ENCODE peak calls at places on chromosomes 11 and 22, in nine cellular contexts. One of them, this sample, is unnamed. For H3K4me1, the result is how much of the 10 kb centered on the place peaks cover.

GRCh38 chr11:69411257-69411924 is 70.1 kb upstream of the LINC01488 start:
- DNase-seq in cardiac muscle cell: no peak
- DNase-seq in IMR-90: no peak
- DNase-seq in tibial artery: no peak
- DNase-seq in heart right ventricle: no peak
- DNase-seq in H1: no peak
- DNase-seq in body of pancreas: no peak
- DNase-seq in mammary epithelial cell: no peak
- DNase-seq in right atrium auricular region: no peak
- DNase-seq in this sample: no peak

GRCh38 chr11:122253541-122254317 is 137.7 kb upstream of the BLID start:
- DNase-seq in cardiac muscle cell: no peak
- DNase-seq in IMR-90: peak
- DNase-seq in tibial artery: no peak
- DNase-seq in heart right ventricle: no peak
- DNase-seq in H1: no peak
- DNase-seq in body of pancreas: peak
- DNase-seq in mammary epithelial cell: no peak
- DNase-seq in right atrium auricular region: no peak
- DNase-seq in this sample: peak

GRCh38 chr11:44629732-44630345 is 64.4 kb downstream of the CD82 start:
- DNase-seq in cardiac muscle cell: no peak
- DNase-seq in IMR-90: no peak
- DNase-seq in tibial artery: peak
- DNase-seq in heart right ventricle: no peak
- DNase-seq in H1: no peak
- DNase-seq in body of pancreas: no peak
- DNase-seq in mammary epithelial cell: no peak
- DNase-seq in right atrium auricular region: no peak
- DNase-seq in this sample: peak

GRCh38 chr11:125457814-125458343 is 38.2 kb downstream of the FEZ1 start:
- DNase-seq in cardiac muscle cell: peak
- DNase-seq in IMR-90: peak
- DNase-seq in tibial artery: peak
- DNase-seq in heart right ventricle: peak
- DNase-seq in H1: peak
- DNase-seq in body of pancreas: peak
- DNase-seq in mammary epithelial cell: no peak
- DNase-seq in right atrium auricular region: peak
- DNase-seq in this sample: peak

GRCh38 chr22:26852176-26852575 is 194.8 kb downstream of the MIAT start:
- DNase-seq in cardiac muscle cell: peak
- DNase-seq in IMR-90: no peak
- DNase-seq in tibial artery: no peak
- DNase-seq in heart right ventricle: no peak
- DNase-seq in H1: peak
- DNase-seq in body of pancreas: no peak
- DNase-seq in mammary epithelial cell: no peak
- DNase-seq in right atrium auricular region: peak
- DNase-seq in this sample: peak

GRCh38 chr11:69171476-69171875 is 15.7 kb downstream of the SMIM38 start:
- DNase-seq in cardiac muscle cell: no peak
- DNase-seq in IMR-90: no peak
- DNase-seq in tibial artery: no peak
- DNase-seq in heart right ventricle: no peak
- DNase-seq in H1: no peak
- DNase-seq in body of pancreas: no peak
- DNase-seq in mammary epithelial cell: no peak
- DNase-seq in right atrium auricular region: no peak
- DNase-seq in this sample: no peak

GRCh38 chr11:110093407-110094297 is 460 bp downstream of the ZC3H12C start:
- DNase-seq in cardiac muscle cell: peak
- DNase-seq in IMR-90: peak
- DNase-seq in tibial artery: peak
- DNase-seq in heart right ventricle: peak
- DNase-seq in H1: peak
- DNase-seq in body of pancreas: peak
- DNase-seq in mammary epithelial cell: peak
- DNase-seq in right atrium auricular region: peak
- DNase-seq in this sample: peak

GRCh38 chr11:110728883-110729282 is 16.6 kb upstream of the ARHGAP20 start:
- DNase-seq in cardiac muscle cell: no peak
- DNase-seq in IMR-90: peak
- DNase-seq in tibial artery: no peak
- DNase-seq in heart right ventricle: no peak
- DNase-seq in H1: no peak
- DNase-seq in body of pancreas: no peak
- DNase-seq in mammary epithelial cell: no peak
- DNase-seq in right atrium auricular region: no peak
- DNase-seq in this sample: no peak

GRCh38 chr22:39727541-39727940 is 157.0 kb downstream of the CACNA1I start:
- DNase-seq in cardiac muscle cell: no peak
- DNase-seq in IMR-90: peak
- DNase-seq in tibial artery: peak
- DNase-seq in heart right ventricle: no peak
- DNase-seq in H1: peak
- DNase-seq in body of pancreas: no peak
- DNase-seq in mammary epithelial cell: no peak
- DNase-seq in right atrium auricular region: no peak
- DNase-seq in this sample: no peak

GRCh38 chr11:35787626-35788025 is 125.1 kb downstream of the TRIM44 start:
- DNase-seq in cardiac muscle cell: no peak
- DNase-seq in IMR-90: no peak
- DNase-seq in tibial artery: no peak
- DNase-seq in heart right ventricle: no peak
- DNase-seq in H1: no peak
- DNase-seq in body of pancreas: no peak
- DNase-seq in mammary epithelial cell: no peak
- DNase-seq in right atrium auricular region: no peak
- DNase-seq in this sample: no peak

GRCh38 chr11:69894126-69895047 is 75.2 kb upstream of the FGF3 start:
- DNase-seq in cardiac muscle cell: no peak
- DNase-seq in IMR-90: peak
- DNase-seq in tibial artery: no peak
- DNase-seq in heart right ventricle: no peak
- DNase-seq in H1: no peak
- DNase-seq in body of pancreas: no peak
- DNase-seq in mammary epithelial cell: peak
- DNase-seq in right atrium auricular region: no peak
- DNase-seq in this sample: no peak

GRCh38 chr11:78465169-78465942 is 47.7 kb upstream of the GAB2 start:
- DNase-seq in cardiac muscle cell: no peak
- DNase-seq in IMR-90: no peak
- DNase-seq in tibial artery: no peak
- DNase-seq in heart right ventricle: no peak
- DNase-seq in H1: no peak
- DNase-seq in body of pancreas: no peak
- DNase-seq in mammary epithelial cell: no peak
- DNase-seq in right atrium auricular region: no peak
- DNase-seq in this sample: no peak

GRCh38 chr22:31142285-31142684 is 2.0 kb upstream of the PLA2G3 start:
- DNase-seq in cardiac muscle cell: no peak
- DNase-seq in IMR-90: no peak
- DNase-seq in tibial artery: no peak
- DNase-seq in heart right ventricle: no peak
- DNase-seq in H1: no peak
- DNase-seq in body of pancreas: no peak
- DNase-seq in mammary epithelial cell: peak
- DNase-seq in right atrium auricular region: no peak
- DNase-seq in this sample: no peak

GRCh38 chr11:6530848-6531247 is 33.8 kb downstream of the DNHD1 start:
- DNase-seq in cardiac muscle cell: no peak
- DNase-seq in IMR-90: peak
- DNase-seq in tibial artery: no peak
- DNase-seq in heart right ventricle: no peak
- DNase-seq in H1: no peak
- DNase-seq in body of pancreas: no peak
- DNase-seq in mammary epithelial cell: no peak
- DNase-seq in right atrium auricular region: no peak
- DNase-seq in this sample: no peak

GRCh38 chr22:28951969-28952521 is 68.7 kb downstream of the ZNRF3 start:
- DNase-seq in cardiac muscle cell: no peak
- DNase-seq in IMR-90: peak
- DNase-seq in tibial artery: peak
- DNase-seq in heart right ventricle: no peak
- DNase-seq in H1: no peak
- DNase-seq in body of pancreas: peak
- DNase-seq in mammary epithelial cell: no peak
- DNase-seq in right atrium auricular region: no peak
- DNase-seq in this sample: peak

GRCh38 chr11:116605543-116605942 is 167.2 kb downstream of the BUD13 start:
- DNase-seq in cardiac muscle cell: peak
- DNase-seq in IMR-90: peak
- DNase-seq in tibial artery: no peak
- DNase-seq in heart right ventricle: no peak
- DNase-seq in H1: peak
- DNase-seq in body of pancreas: no peak
- DNase-seq in mammary epithelial cell: peak
- DNase-seq in right atrium auricular region: no peak
- DNase-seq in this sample: peak

GRCh38 chr11:96464695-96465307 is 75.0 kb downstream of the JRKL start:
- DNase-seq in cardiac muscle cell: peak
- DNase-seq in IMR-90: peak
- DNase-seq in tibial artery: no peak
- DNase-seq in heart right ventricle: no peak
- DNase-seq in H1: no peak
- DNase-seq in body of pancreas: no peak
- DNase-seq in mammary epithelial cell: peak
- DNase-seq in right atrium auricular region: no peak
- DNase-seq in this sample: peak

GRCh38 chr11:114058871-114059277 is 637 bp upstream of the ZBTB16 start:
- DNase-seq in cardiac muscle cell: no peak
- DNase-seq in IMR-90: no peak
- DNase-seq in tibial artery: peak
- DNase-seq in heart right ventricle: peak
- DNase-seq in H1: peak
- DNase-seq in body of pancreas: peak
- DNase-seq in mammary epithelial cell: no peak
- DNase-seq in right atrium auricular region: no peak
- DNase-seq in this sample: no peak
- H3K4me3 ChIP-seq in cardiac muscle cell: peak
- H3K4me3 ChIP-seq in IMR-90: no peak
- H3K4me3 ChIP-seq in tibial artery: peak
- H3K4me3 ChIP-seq in heart right ventricle: peak
- H3K4me3 ChIP-seq in H1: peak
- H3K4me3 ChIP-seq in body of pancreas: no peak
- H3K4me3 ChIP-seq in mammary epithelial cell: no peak
- H3K4me3 ChIP-seq in right atrium auricular region: peak
- H3K4me3 ChIP-seq in this sample: no peak

GRCh38 chr22:49926916-49927315 is 8.5 kb downstream of the CRELD2 start:
- DNase-seq in cardiac muscle cell: no peak
- DNase-seq in IMR-90: no peak
- DNase-seq in tibial artery: no peak
- DNase-seq in heart right ventricle: no peak
- DNase-seq in H1: no peak
- DNase-seq in body of pancreas: no peak
- DNase-seq in mammary epithelial cell: no peak
- DNase-seq in right atrium auricular region: no peak
- DNase-seq in this sample: no peak
- H3K4me1 ChIP-seq in cardiac muscle cell: under half
- H3K4me1 ChIP-seq in IMR-90: under half
- H3K4me1 ChIP-seq in tibial artery: under half
- H3K4me1 ChIP-seq in heart right ventricle: under half
- H3K4me1 ChIP-seq in H1: under half
- H3K4me1 ChIP-seq in body of pancreas: under half
- H3K4me1 ChIP-seq in mammary epithelial cell: under half
- H3K4me1 ChIP-seq in right atrium auricular region: under half
- H3K4me1 ChIP-seq in this sample: under half

GRCh38 chr11:2891901-2892214 is 6.3 kb upstream of the CDKN1C start:
- DNase-seq in cardiac muscle cell: no peak
- DNase-seq in IMR-90: peak
- DNase-seq in tibial artery: peak
- DNase-seq in heart right ventricle: peak
- DNase-seq in H1: no peak
- DNase-seq in body of pancreas: peak
- DNase-seq in mammary epithelial cell: no peak
- DNase-seq in right atrium auricular region: no peak
- DNase-seq in this sample: peak

GRCh38 chr11:2893935-2894334 is 8.4 kb upstream of the CDKN1C start:
- DNase-seq in cardiac muscle cell: no peak
- DNase-seq in IMR-90: no peak
- DNase-seq in tibial artery: no peak
- DNase-seq in heart right ventricle: no peak
- DNase-seq in H1: no peak
- DNase-seq in body of pancreas: no peak
- DNase-seq in mammary epithelial cell: no peak
- DNase-seq in right atrium auricular region: no peak
- DNase-seq in this sample: no peak

GRCh38 chr11:2891291-2891690 is 5.7 kb upstream of the CDKN1C start:
- DNase-seq in cardiac muscle cell: peak
- DNase-seq in IMR-90: no peak
- DNase-seq in tibial artery: no peak
- DNase-seq in heart right ventricle: no peak
- DNase-seq in H1: peak
- DNase-seq in body of pancreas: no peak
- DNase-seq in mammary epithelial cell: no peak
- DNase-seq in right atrium auricular region: no peak
- DNase-seq in this sample: no peak

GRCh38 chr11:2892215-2893020 is 6.8 kb upstream of the CDKN1C start:
- DNase-seq in cardiac muscle cell: peak
- DNase-seq in IMR-90: peak
- DNase-seq in tibial artery: peak
- DNase-seq in heart right ventricle: peak
- DNase-seq in H1: peak
- DNase-seq in body of pancreas: no peak
- DNase-seq in mammary epithelial cell: no peak
- DNase-seq in right atrium auricular region: no peak
- DNase-seq in this sample: no peak

GRCh38 chr11:2893021-2893528 is 7.5 kb upstream of the CDKN1C start:
- DNase-seq in cardiac muscle cell: no peak
- DNase-seq in IMR-90: no peak
- DNase-seq in tibial artery: no peak
- DNase-seq in heart right ventricle: no peak
- DNase-seq in H1: no peak
- DNase-seq in body of pancreas: no peak
- DNase-seq in mammary epithelial cell: no peak
- DNase-seq in right atrium auricular region: no peak
- DNase-seq in this sample: no peak
- H3K4me3 ChIP-seq in cardiac muscle cell: no peak
- H3K4me3 ChIP-seq in IMR-90: peak
- H3K4me3 ChIP-seq in tibial artery: peak
- H3K4me3 ChIP-seq in heart right ventricle: no peak
- H3K4me3 ChIP-seq in H1: peak
- H3K4me3 ChIP-seq in body of pancreas: no peak
- H3K4me3 ChIP-seq in mammary epithelial cell: peak
- H3K4me3 ChIP-seq in right atrium auricular region: no peak
- H3K4me3 ChIP-seq in this sample: no peak

DNA sequence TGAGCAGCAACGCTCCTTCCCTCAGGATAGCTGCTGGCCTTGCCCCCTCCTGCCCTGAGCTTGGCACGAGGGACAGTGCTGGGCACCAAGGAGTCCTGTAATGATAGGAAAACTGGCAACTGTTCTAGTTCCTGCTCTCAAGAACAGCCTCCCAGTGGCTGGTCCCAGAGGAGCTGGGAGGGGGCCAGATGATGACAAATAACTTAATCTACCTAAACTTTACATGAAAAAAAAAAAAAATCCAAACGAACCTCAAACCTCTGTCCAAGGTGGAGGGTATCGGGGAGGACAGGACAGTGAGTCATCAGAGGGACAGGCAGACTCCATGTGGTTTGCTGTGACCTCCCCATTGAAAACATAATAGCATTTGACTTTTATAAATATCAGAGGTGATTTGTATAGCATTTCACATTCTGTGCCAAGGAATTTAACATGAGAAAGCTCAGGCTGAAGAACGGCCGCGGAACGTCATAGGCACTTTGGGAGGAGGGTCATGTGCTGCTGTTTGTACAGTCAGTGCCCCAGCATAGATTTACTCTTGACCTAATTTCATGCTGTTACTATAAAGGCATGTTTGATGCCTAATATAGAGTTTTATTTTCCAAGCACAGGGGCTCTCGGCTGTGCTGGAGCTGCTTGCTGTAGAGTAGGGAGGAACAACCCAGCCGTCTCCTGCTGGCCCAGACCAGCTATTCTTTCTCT is 98.2 kb upstream of the NNMT start:
- DNase-seq in cardiac muscle cell: no peak
- DNase-seq in IMR-90: peak
- DNase-seq in tibial artery: peak
- DNase-seq in heart right ventricle: peak
- DNase-seq in H1: no peak
- DNase-seq in body of pancreas: peak
- DNase-seq in mammary epithelial cell: peak
- DNase-seq in right atrium auricular region: peak
- DNase-seq in this sample: peak
- H3K4me1 ChIP-seq in cardiac muscle cell: half or more
- H3K4me1 ChIP-seq in IMR-90: under half
- H3K4me1 ChIP-seq in tibial artery: half or more
- H3K4me1 ChIP-seq in heart right ventricle: half or more
- H3K4me1 ChIP-seq in H1: under half
- H3K4me1 ChIP-seq in body of pancreas: half or more
- H3K4me1 ChIP-seq in mammary epithelial cell: under half
- H3K4me1 ChIP-seq in right atrium auricular region: half or more
- H3K4me1 ChIP-seq in this sample: under half